ENCODE peak calls at places on chromosomes 16 and 17, in ten cellular contexts. P is A549, X is tibial nerve, W is IMR-90, D is Peyer's patch, F is body of pancreas, I is H1, J is upper lobe of left lung, Q is breast epithelium, C is ovary. O is an unnamed sample.

GRCh38 chr17:40350410-40351184 is 13.9 kb downstream of the GJD3 start:
- DNase-seq in I (no peak), J (no peak), C (peak), P (no peak), Q (no peak), F (no peak), X (no peak), W (no peak), D (no peak), O (no peak)

GRCh38 chr16:14070555-14070876 is 603 bp upstream of the MRTFB start:
- DNase-seq in P (no peak), F (no peak), W (no peak), X (no peak), C (no peak), D (no peak), I (no peak), J (no peak), Q (no peak), O (no peak)

GRCh38 chr17:50322271-50322670 is 23.7 kb upstream of the XYLT2 start:
- DNase-seq in C (no peak), X (no peak), I (no peak), J (no peak), F (no peak), Q (no peak), P (no peak), D (no peak), W (peak), O (no peak)

GRCh38 chr17:75468311-75468754 is 11.9 kb downstream of the TMEM94 start:
- DNase-seq in J (no peak), D (no peak), F (no peak), P (no peak), X (no peak), C (no peak), W (no peak), Q (no peak), I (no peak), O (no peak)

GRCh38 chr17:79925242-79925957 is 86.2 kb upstream of the CBX4 start:
- DNase-seq in D (peak), P (peak), F (peak), W (peak), I (no peak), X (no peak), C (peak), Q (peak), J (peak), O (peak)

GRCh38 chr17:17813055-17813724 is 23.6 kb downstream of the SREBF1 start:
- DNase-seq in I (no peak), W (no peak), P (no peak), Q (no peak), X (no peak), C (no peak), D (no peak), F (no peak), J (peak), O (no peak)

GRCh38 chr16:19307587-19308241 is 22.2 kb downstream of the CLEC19A start:
- DNase-seq in X (no peak), C (no peak), D (no peak), W (no peak), Q (no peak), F (no peak), I (no peak), J (no peak), P (no peak), O (no peak)

GRCh38 chr17:14197582-14197981 is 39.1 kb downstream of the CDRT15 start:
- DNase-seq in I (no peak), C (no peak), P (no peak), X (no peak), J (no peak), Q (no peak), F (no peak), D (peak), W (no peak), O (no peak)

GRCh38 chr17:33442320-33442719 is 149.2 kb upstream of the ASIC2 start:
- DNase-seq in P (no peak), W (no peak), J (no peak), I (no peak), F (no peak), X (no peak), Q (no peak), D (no peak), C (no peak), O (no peak)

GRCh38 chr16:30948087-30948955 is 547 bp upstream of the ORAI3 start:
- DNase-seq in F (peak), X (peak), J (peak), W (peak), Q (peak), P (peak), C (peak), D (peak), I (peak), O (peak)
- TF ChIP-seq POLR2A in F (no peak), X (no peak), J (no peak), W (no peak), Q (no peak), P (no peak), C (no peak), D (no peak), I (peak), O (no peak)

DNA sequence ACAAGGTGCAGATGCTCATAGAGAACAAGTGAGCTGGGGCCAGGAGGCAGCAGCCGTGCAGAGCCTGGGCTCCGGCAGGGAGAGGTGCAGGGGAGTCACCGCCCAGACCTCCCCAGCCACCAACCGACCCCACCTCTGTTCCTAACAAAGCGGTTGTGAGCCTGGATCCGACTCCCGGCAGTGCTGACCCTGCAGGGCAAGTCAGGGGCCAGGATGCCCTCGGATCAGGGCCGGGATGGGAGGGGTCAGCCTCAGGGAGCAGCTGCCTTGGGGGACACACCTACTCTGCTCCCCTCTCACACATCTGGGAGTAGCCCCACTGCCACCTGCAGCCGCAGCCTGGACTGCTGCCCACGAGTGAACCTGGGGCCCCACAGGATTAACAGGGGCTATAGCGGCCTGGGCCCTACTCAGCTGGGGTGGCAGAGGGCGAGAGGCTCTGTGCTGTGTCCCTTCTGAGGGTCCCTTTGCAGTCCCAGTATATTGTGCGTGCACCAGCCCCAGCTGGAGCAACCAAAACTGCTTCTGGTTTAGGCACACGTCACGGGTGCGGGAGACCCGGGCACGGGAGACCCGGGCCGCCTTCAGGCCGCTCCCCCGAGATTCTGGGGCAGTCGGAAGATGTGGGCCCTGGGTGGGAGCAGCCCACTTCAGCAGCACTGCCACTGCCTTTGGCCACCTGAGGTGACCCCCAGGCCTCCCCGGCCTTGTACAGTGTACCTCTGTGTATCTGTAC is 21.2 kb downstream of the MNT start:
- DNase-seq in X (no peak), I (no peak), F (no peak), J (peak), Q (no peak), P (no peak), W (no peak), C (no peak), D (no peak), O (no peak)
- TF ChIP-seq POLR2A in X (no peak), I (no peak), F (no peak), J (no peak), Q (no peak), P (no peak), W (no peak), C (no peak), D (no peak), O (no peak)

GRCh38 chr16:89244754-89245153 is 27.3 kb downstream of the ZNF778 start:
- DNase-seq in Q (no peak), D (no peak), I (no peak), J (peak), C (no peak), F (no peak), X (no peak), P (no peak), W (no peak), O (no peak)

GRCh38 chr16:89243664-89244063 is 26.2 kb downstream of the ZNF778 start:
- DNase-seq in W (no peak), Q (no peak), F (no peak), J (no peak), C (no peak), X (no peak), I (no peak), D (no peak), P (no peak), O (no peak)

GRCh38 chr16:89237733-89238132 is 20.2 kb downstream of the ZNF778 start:
- DNase-seq in I (no peak), W (no peak), C (no peak), Q (no peak), D (no peak), F (no peak), X (no peak), J (no peak), P (no peak), O (no peak)

GRCh38 chr16:89242795-89243200 is 25.3 kb downstream of the ZNF778 start:
- DNase-seq in D (no peak), J (no peak), C (no peak), W (no peak), X (no peak), I (no peak), F (no peak), Q (no peak), P (no peak), O (no peak)

DNA sequence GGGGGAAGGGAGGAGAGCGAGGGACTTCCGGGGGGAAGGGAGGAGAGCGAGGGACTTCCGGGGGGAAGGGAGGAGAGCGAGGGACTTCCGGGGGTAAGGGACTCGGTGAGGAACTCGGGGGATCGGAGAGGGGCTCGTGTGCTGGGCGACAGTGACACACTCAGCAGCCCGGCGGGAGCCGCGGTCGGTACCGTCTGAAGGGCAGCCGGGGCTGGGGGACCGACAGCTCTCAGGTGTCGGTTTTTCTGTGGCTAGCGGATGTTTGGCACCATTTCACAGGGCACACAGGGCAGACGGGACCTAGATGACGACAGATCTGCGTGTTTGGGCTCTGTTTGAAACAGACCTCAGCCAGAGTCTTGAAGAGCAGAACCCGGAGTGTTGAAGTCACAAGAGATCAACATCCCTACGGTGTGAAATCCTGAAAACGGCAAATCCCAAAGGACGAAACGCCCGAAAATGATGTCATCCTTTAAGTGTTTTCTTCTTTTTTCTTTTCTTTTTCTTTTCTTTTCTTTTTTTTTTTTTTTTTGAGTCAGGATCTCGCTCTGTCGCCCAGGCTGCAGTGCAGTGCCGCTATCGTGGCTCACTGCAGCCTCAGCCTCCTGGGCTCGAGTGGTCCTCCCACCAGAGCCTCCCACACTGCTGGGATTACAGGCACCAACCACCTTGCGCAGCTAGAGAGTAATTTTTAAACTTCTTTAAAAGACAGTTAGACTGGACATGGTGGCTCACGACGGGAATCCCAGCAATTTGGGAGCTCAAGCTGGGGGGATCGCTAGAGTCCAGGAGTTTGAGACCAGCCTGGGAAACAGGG is 23.9 kb downstream of the ZNF778 start:
- DNase-seq in J (peak), F (peak), Q (peak), C (peak), D (peak), P (peak), W (peak), I (peak), X (peak), O (peak)
- TF ChIP-seq POLR2A in J (peak), F (peak), Q (peak), C (peak), D (peak), P (peak), W (peak), I (peak), X (peak), O (peak)

GRCh38 chr17:77418609-77419008 is 277.8 kb downstream of the SEC14L1 start:
- DNase-seq in W (no peak), P (no peak), J (no peak), C (no peak), Q (no peak), D (no peak), I (no peak), F (no peak), X (no peak), O (no peak)
- TF ChIP-seq POLR2A in W (no peak), P (no peak), J (no peak), C (no peak), Q (no peak), D (no peak), I (no peak), F (no peak), X (no peak), O (no peak)

GRCh38 chr16:2003827-2004641 is 5.6 kb downstream of the ZNF598 start:
- DNase-seq in Q (peak), P (peak), F (peak), J (peak), D (peak), C (peak), X (peak), W (peak), I (peak), O (peak)
- TF ChIP-seq POLR2A in Q (no peak), P (no peak), F (no peak), J (no peak), D (no peak), C (no peak), X (no peak), W (no peak), I (no peak), O (no peak)